ENCODE peak calls at places on chromosomes 11 and 22, in six cellular contexts. D is GM23248, G is astrocyte, J is mesendoderm, U is PC-3, O is mesenchymal stem cell. E is an unnamed sample.

GRCh38 chr11:126186708-126187481 is 24.6 kb downstream of the RPUSD4 start:
- DNase-seq in J (peak; percentile 17), D (peak; percentile 18), G (no peak), U (no peak), O (no peak), E (no peak)

GRCh38 chr11:40129276-40129675 is 1330.2 kb downstream of the LRRC4C start:
- DNase-seq in D (peak; percentile 3), O (peak; percentile 13), U (peak; percentile 39), G (no peak), J (peak; percentile 46), E (peak; percentile 62)

GRCh38 chr11:20360650-20361049 is 2.9 kb upstream of the HTATIP2 start:
- DNase-seq in J (no peak), D (peak; percentile 8), G (no peak), U (peak; percentile 24), O (peak; percentile 62), E (no peak)

GRCh38 chr22:20788627-20789344 is 14.9 kb downstream of the SERPIND1 start:
- DNase-seq in O (no peak), U (no peak), D (no peak), G (no peak), J (no peak), E (no peak)

GRCh38 chr11:9002920-9003572 is 755 bp downstream of the NRIP3 start:
- DNase-seq in G (no peak), O (no peak), D (peak; percentile 24), J (no peak), U (no peak), E (no peak)

GRCh38 chr11:69894126-69895047 is 75.2 kb upstream of the FGF3 start:
- DNase-seq in J (no peak), D (no peak), G (peak; percentile 10), U (peak; percentile 25), O (no peak), E (no peak)

GRCh38 chr11:1005913-1006312 is 30.6 kb downstream of the MUC6 start:
- DNase-seq in O (no peak), U (no peak), D (no peak), G (no peak), J (no peak), E (no peak)

GRCh38 chr22:24926428-24926725 is 20.1 kb downstream of the LHFPL7 start:
- DNase-seq in U (no peak), O (no peak), J (no peak), G (no peak), D (no peak), E (no peak)

GRCh38 chr11:130729678-130730300 is 186.5 kb downstream of the SNX19 start:
- DNase-seq in J (no peak), D (peak; percentile 23), U (no peak), O (no peak), G (no peak), E (no peak)

GRCh38 chr11:100434821-100435641 is 252.1 kb upstream of the ARHGAP42 start:
- DNase-seq in D (no peak), U (peak; percentile 39), G (no peak), O (no peak), J (no peak), E (no peak)

GRCh38 chr11:33263549-33263948 is 6.4 kb downstream of the HIPK3 start:
- DNase-seq in U (no peak), O (peak; percentile 43), J (no peak), D (peak; percentile 21), G (no peak), E (no peak)

GRCh38 chr22:19862616-19863246 is 8.1 kb upstream of the GNB1L start:
- DNase-seq in U (no peak), D (no peak), J (no peak), O (no peak), G (no peak), E (no peak)

GRCh38 chr11:69637956-69638871 is 2.7 kb upstream of the CCND1 start:
- DNase-seq in J (peak; percentile 89), G (peak; percentile 67), U (peak; percentile 74), O (peak; percentile 81), D (peak; percentile 87), E (no peak)

GRCh38 chr11:10927533-10927932 is 69.7 kb upstream of the ZBED5 start:
- DNase-seq in J (no peak), G (no peak), D (peak; percentile 30), O (no peak), U (peak; percentile 84), E (no peak)

GRCh38 chr11:118638726-118639125 is 31.3 kb downstream of the PHLDB1 start:
- DNase-seq in U (no peak), J (no peak), G (no peak), O (no peak), D (no peak), E (no peak)

GRCh38 chr22:32754413-32755041 is 47.0 kb upstream of the TIMP3 start:
- DNase-seq in O (peak; percentile 84), G (peak; percentile 26), J (no peak), D (peak; percentile 70), U (no peak), E (no peak)

GRCh38 chr11:14905104-14906033 is 13.3 kb upstream of the CYP2R1 start:
- DNase-seq in O (peak; percentile 34), G (peak; percentile 15), J (peak; percentile 86), U (no peak), D (peak; percentile 47), E (no peak)

GRCh38 chr22:47423861-47424820 is 661.7 kb downstream of the TBC1D22A start:
- DNase-seq in D (no peak), O (no peak), G (no peak), J (no peak), U (no peak), E (no peak)

GRCh38 chr11:8765294-8765693 is 82.7 kb downstream of the RPL27A start:
- DNase-seq in J (peak; percentile 88), O (peak; percentile 72), D (peak; percentile 76), G (peak; percentile 87), U (no peak), E (no peak)

GRCh38 chr22:49235463-49236300 is 592.0 kb downstream of the BRD1 start:
- DNase-seq in G (no peak), U (no peak), D (no peak), J (peak; percentile 64), O (no peak), E (no peak)

GRCh38 chr11:94934362-94934761 is 39.0 kb downstream of the CWC15 start:
- DNase-seq in U (no peak), G (peak; percentile 54), J (peak; percentile 67), D (peak; percentile 73), O (peak; percentile 79), E (no peak)

GRCh38 chr11:46894961-46895360 is 23.4 kb downstream of the LRP4 start:
- DNase-seq in D (no peak), U (no peak), O (no peak), G (no peak), J (no peak), E (no peak)

GRCh38 chr11:14607713-14608112 is 35.9 kb upstream of the PDE3B start:
- DNase-seq in D (no peak), U (no peak), G (no peak), J (no peak), O (no peak), E (no peak)

GRCh38 chr11:850777-851762 is 8.4 kb downstream of the TSPAN4 start:
- DNase-seq in J (peak; percentile 69), D (peak; percentile 27), G (no peak), U (no peak), O (no peak), E (no peak)

GRCh38 chr11:72753341-72754148 is 1.3 kb upstream of the ARAP1 start:
- DNase-seq in G (no peak), U (peak; percentile 21), J (no peak), D (peak; percentile 53), O (no peak), E (no peak)

GRCh38 chr11:72750086-72750485 is 2.1 kb downstream of the ARAP1 start:
- DNase-seq in G (no peak), J (no peak), D (no peak), U (no peak), O (no peak), E (no peak)

GRCh38 chr11:72751293-72752087 is 718 bp downstream of the ARAP1 start:
- DNase-seq in O (no peak), U (no peak), D (no peak), J (no peak), G (no peak), E (no peak)

GRCh38 chr11:72752088-72752914 is at the start of gene ARAP1:
- DNase-seq in D (peak; percentile 81), O (peak; percentile 77), G (peak; percentile 72), J (peak; percentile 91), U (peak; percentile 92), E (no peak)

GRCh38 chr11:72750556-72751292 is 1.5 kb downstream of the ARAP1 start:
- DNase-seq in J (no peak), G (no peak), O (no peak), U (peak; percentile 32), D (no peak), E (no peak)
- H3K9ac ChIP-seq in J (peak overlapping the region; percentile 93), G (peak overlapping the region; percentile 77), O (peak overlapping the region; percentile 94), U (no peak overlapping the region), D (no peak overlapping the region), E (no peak overlapping the region)

GRCh38 chr11:128499613-128500213 is 87.6 kb downstream of the ETS1 start:
- DNase-seq in J (no peak), U (no peak), G (no peak), D (no peak), O (no peak), E (no peak)

GRCh38 chr11:128501008-128501407 is 86.3 kb downstream of the ETS1 start:
- DNase-seq in D (no peak), U (no peak), G (no peak), O (no peak), J (no peak), E (no peak)

GRCh38 chr11:128498846-128499245 is 88.5 kb downstream of the ETS1 start:
- DNase-seq in J (peak; percentile 80), U (no peak), D (peak; percentile 57), G (peak; percentile 70), O (peak; percentile 82), E (no peak)

GRCh38 chr11:128501576-128502549 is 85.5 kb downstream of the ETS1 start:
- DNase-seq in D (peak; percentile 89), G (peak; percentile 95), U (peak; percentile 46), O (peak; percentile 78), J (peak; percentile 43), E (no peak)

GRCh38 chr11:128500488-128500887 is 86.9 kb downstream of the ETS1 start:
- DNase-seq in G (peak; percentile 60), D (no peak), O (no peak), J (no peak), U (no peak), E (no peak)
- H3K9ac ChIP-seq in G (peak overlapping the region; percentile 88), D (peak overlapping the region; percentile 2), O (peak overlapping the region; percentile 67), J (no peak overlapping the region), U (no peak overlapping the region), E (no peak overlapping the region)

GRCh38 chr11:104897891-104898684 is at the start of gene CASP12:
- DNase-seq in O (peak; percentile 72), G (no peak), D (no peak), U (no peak), J (peak; percentile 19), E (no peak)
- H3K9ac ChIP-seq in O (peak within 1 kb of the TSS; percentile 75), G (no peak within 1 kb of the TSS), D (no peak within 1 kb of the TSS), U (no peak within 1 kb of the TSS), J (no peak within 1 kb of the TSS), E (no peak within 1 kb of the TSS)

DNA sequence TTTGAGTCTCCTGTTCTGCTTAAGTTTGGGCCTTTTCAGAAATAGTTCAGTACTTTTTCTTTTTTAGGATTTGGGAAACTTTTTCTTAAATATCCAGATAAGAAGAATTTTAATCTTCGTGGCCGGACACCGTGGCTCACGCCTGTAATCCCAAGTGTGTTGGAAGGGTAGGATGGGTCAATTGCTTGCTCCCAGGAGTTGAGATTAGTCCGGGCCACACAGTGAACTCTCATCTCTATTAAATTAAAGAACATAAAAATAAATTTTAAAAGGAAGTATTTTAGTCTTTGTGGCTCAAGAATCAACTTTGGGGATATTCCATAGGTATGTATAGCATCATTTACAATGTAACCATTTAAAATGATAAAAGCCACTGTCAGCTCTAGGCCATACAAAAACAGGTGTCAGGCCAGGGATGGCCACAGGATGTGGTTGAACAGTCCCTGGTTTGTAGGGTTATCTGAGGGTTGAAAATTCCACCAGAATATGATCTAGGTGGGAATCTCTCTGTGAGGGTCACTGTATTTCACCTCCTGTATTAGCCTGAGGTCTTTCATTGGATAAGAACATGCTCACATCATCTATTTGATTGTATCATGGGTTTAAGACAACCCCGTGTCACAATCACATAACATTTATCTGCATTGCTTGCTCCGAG is 115.6 kb downstream of the GGTLC2 start:
- DNase-seq in J (no peak), G (no peak), U (no peak), O (no peak), D (no peak), E (no peak)
- H3K9ac ChIP-seq in J (no peak overlapping the region), G (no peak overlapping the region), U (no peak overlapping the region), O (no peak overlapping the region), D (no peak overlapping the region), E (no peak overlapping the region)

E was measured in SK-N-MC.